ENCODE peak calls at places on chromosomes 3 and 15, in eight cellular contexts. I is A549, D is GM12878, P is IMR-90, R is HepG2, X is H1, U is K562, T is SK-N-SH. L is an unnamed sample. For H3K4me1, the result is how much of the 10 kb centered on the place peaks cover.

GRCh38 chr15:78536134-78536533 is 4.1 kb upstream of the PSMA4 start:
- DNase-seq in I (no peak), D (no peak), P (peak), R (no peak), X (no peak), U (no peak), T (no peak), L (no peak)

GRCh38 chr15:68256675-68257450 is 20.7 kb upstream of the FEM1B start:
- DNase-seq in I (peak), D (no peak), P (peak), R (peak), X (peak), U (no peak), T (no peak), L (no peak)

GRCh38 chr3:160169139-160169830 is 55.9 kb upstream of the C3orf80 start:
- DNase-seq in I (peak), D (no peak), P (peak), R (no peak), X (no peak), U (peak), T (no peak), L (no peak)

GRCh38 chr3:141405025-141405424 is 36.7 kb downstream of the ZBTB38 start:
- DNase-seq in I (no peak), D (no peak), P (peak), R (no peak), X (no peak), U (no peak), T (no peak), L (no peak)

GRCh38 chr3:105967117-105967516 is 98.3 kb upstream of the CBLB start:
- DNase-seq in I (no peak), D (no peak), P (peak), R (no peak), X (no peak), U (no peak), T (no peak), L (no peak)

GRCh38 chr15:31508656-31509055 is 182.0 kb downstream of the KLF13 start:
- DNase-seq in I (no peak), D (no peak), P (no peak), R (no peak), X (no peak), U (no peak), T (no peak), L (no peak)

GRCh38 chr3:67688231-67688630 is 33.8 kb upstream of the SUCLG2 start:
- DNase-seq in I (no peak), D (no peak), P (no peak), R (no peak), X (no peak), U (no peak), T (no peak), L (no peak)

GRCh38 chr3:113485161-113485609 is 29.8 kb downstream of the SPICE1 start:
- DNase-seq in I (no peak), D (no peak), P (no peak), R (peak), X (no peak), U (no peak), T (no peak), L (no peak)

GRCh38 chr3:156711113-156711512 is 36.7 kb downstream of the TIPARP start:
- DNase-seq in I (no peak), D (no peak), P (no peak), R (no peak), X (no peak), U (no peak), T (no peak), L (no peak)

GRCh38 chr3:113736548-113737089 is 9.4 kb downstream of the NAA50 start:
- DNase-seq in I (peak), D (peak), P (peak), R (peak), X (no peak), U (peak), T (peak), L (peak)

GRCh38 chr3:58074997-58075396 is 66.8 kb downstream of the FLNB start:
- DNase-seq in I (no peak), D (no peak), P (no peak), R (no peak), X (no peak), U (no peak), T (no peak), L (no peak)

GRCh38 chr3:17154941-17155340 is 270.2 kb downstream of the PLCL2 start:
- DNase-seq in I (no peak), D (no peak), P (no peak), R (no peak), X (no peak), U (no peak), T (no peak), L (no peak)

GRCh38 chr3:73452731-73453130 is 172.0 kb downstream of the PDZRN3 start:
- DNase-seq in I (no peak), D (no peak), P (no peak), R (no peak), X (no peak), U (no peak), T (no peak), L (no peak)

GRCh38 chr3:155281892-155282291 is 11.6 kb downstream of the STRIT1 start:
- DNase-seq in I (no peak), D (no peak), P (peak), R (no peak), X (no peak), U (no peak), T (no peak), L (no peak)

GRCh38 chr3:126201168-126201567 is 20.8 kb upstream of the ALDH1L1 start:
- DNase-seq in I (no peak), D (no peak), P (no peak), R (no peak), X (no peak), U (no peak), T (no peak), L (no peak)

GRCh38 chr15:84804005-84804803 is 13.0 kb upstream of the ALPK3 start:
- DNase-seq in I (no peak), D (no peak), P (no peak), R (no peak), X (no peak), U (no peak), T (no peak), L (no peak)

GRCh38 chr15:57732526-57733331 is 26.2 kb downstream of the POLR2M start:
- DNase-seq in I (peak), D (no peak), P (peak), R (peak), X (no peak), U (peak), T (peak), L (peak)

GRCh38 chr3:45225465-45226205 is 452 bp downstream of the TMEM158 start:
- DNase-seq in I (no peak), D (no peak), P (no peak), R (no peak), X (no peak), U (peak), T (peak), L (no peak)

GRCh38 chr3:113354307-113354706 is 87.0 kb downstream of the CFAP44 start:
- DNase-seq in I (no peak), D (no peak), P (no peak), R (no peak), X (no peak), U (no peak), T (no peak), L (peak)

GRCh38 chr3:48157215-48157840 is 30.9 kb downstream of the CDC25A start:
- DNase-seq in I (peak), D (no peak), P (peak), R (no peak), X (no peak), U (no peak), T (no peak), L (peak)

GRCh38 chr15:44193651-44194396 is 1.2 kb downstream of the FRMD5 start:
- DNase-seq in I (peak), D (no peak), P (peak), R (no peak), X (no peak), U (no peak), T (peak), L (no peak)

GRCh38 chr3:169871129-169871886 is 1.6 kb upstream of the LRRC31 start:
- DNase-seq in I (no peak), D (no peak), P (no peak), R (no peak), X (no peak), U (no peak), T (no peak), L (no peak)

GRCh38 chr15:65393091-65393490 is 15.3 kb upstream of the IGDCC3 start:
- DNase-seq in I (no peak), D (no peak), P (no peak), R (no peak), X (no peak), U (no peak), T (no peak), L (no peak)

GRCh38 chr15:65870889-65871533 is 1.7 kb downstream of the RAB11A start:
- DNase-seq in I (peak), D (no peak), P (peak), R (peak), X (no peak), U (peak), T (peak), L (no peak)

GRCh38 chr3:177279118-177279815 is 82.0 kb upstream of the TBL1XR1 start:
- DNase-seq in I (no peak), D (no peak), P (no peak), R (peak), X (no peak), U (peak), T (no peak), L (no peak)

GRCh38 chr3:48130321-48130881 is 57.8 kb downstream of the CDC25A start:
- DNase-seq in I (no peak), D (no peak), P (peak), R (no peak), X (no peak), U (no peak), T (no peak), L (no peak)

GRCh38 chr3:165526367-165526766 is 310.9 kb downstream of the BCHE start:
- DNase-seq in I (no peak), D (no peak), P (no peak), R (no peak), X (no peak), U (no peak), T (no peak), L (no peak)

GRCh38 chr15:96746621-96747155 is 416.2 kb downstream of the NR2F2 start:
- DNase-seq in I (no peak), D (no peak), P (no peak), R (no peak), X (no peak), U (no peak), T (no peak), L (no peak)

GRCh38 chr3:82194870-82195269 is 433.4 kb upstream of the GBE1 start:
- DNase-seq in I (no peak), D (no peak), P (no peak), R (no peak), X (no peak), U (no peak), T (no peak), L (no peak)

GRCh38 chr3:64342940-64343691 is 117.8 kb upstream of the PRICKLE2 start:
- DNase-seq in I (peak), D (no peak), P (peak), R (peak), X (no peak), U (no peak), T (peak), L (no peak)

GRCh38 chr3:8837172-8837571 is 67.8 kb upstream of the OXTR start:
- DNase-seq in I (no peak), D (no peak), P (peak), R (no peak), X (no peak), U (peak), T (no peak), L (no peak)

GRCh38 chr3:70854108-70854507 is 541.7 kb upstream of the MDFIC2 start:
- DNase-seq in I (no peak), D (no peak), P (no peak), R (no peak), X (no peak), U (no peak), T (no peak), L (no peak)

GRCh38 chr3:31422237-31422636 is 110.5 kb upstream of the STT3B start:
- DNase-seq in I (no peak), D (no peak), P (no peak), R (no peak), X (no peak), U (peak), T (no peak), L (no peak)

GRCh38 chr3:169841171-169841570 is 28.5 kb upstream of the LRRC34 start:
- DNase-seq in I (no peak), D (peak), P (no peak), R (no peak), X (no peak), U (no peak), T (no peak), L (no peak)

GRCh38 chr3:39651993-39652739 is 157.2 kb upstream of the MYRIP start:
- DNase-seq in I (no peak), D (no peak), P (no peak), R (no peak), X (no peak), U (no peak), T (no peak), L (no peak)
- TF ChIP-seq RAD21 in I (no peak), D (no peak), P (no peak), R (no peak), X (no peak), U (no peak), T (no peak), L (no peak)

GRCh38 chr3:12964713-12965612 is 108.3 kb downstream of the IQSEC1 start:
- DNase-seq in I (no peak), D (no peak), P (no peak), R (peak), X (no peak), U (no peak), T (no peak), L (no peak)
- H3K4me1 ChIP-seq in I (under half), D (under half), P (under half), R (half or more), X (under half), U (half or more), T (under half), L (under half)

DNA sequence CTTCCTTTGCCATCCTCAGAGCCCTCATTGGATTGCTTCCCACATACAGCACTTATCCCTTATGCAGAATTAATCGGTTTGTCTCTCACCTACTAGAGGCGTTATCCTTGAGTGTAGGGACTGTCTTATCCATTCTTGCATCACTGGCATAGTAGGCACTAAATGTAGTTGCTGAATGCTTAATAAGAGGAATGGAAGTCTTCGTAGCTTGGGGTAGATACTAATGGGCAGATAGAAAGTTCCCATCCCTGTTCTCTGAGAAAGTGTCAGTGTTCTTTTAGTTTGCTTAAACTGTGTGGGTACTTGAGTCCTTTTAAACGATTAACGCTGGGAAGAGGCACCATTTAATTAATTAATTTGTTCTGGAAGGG is 1.4 kb upstream of the MBNL1 start:
- DNase-seq in I (no peak), D (no peak), P (no peak), R (no peak), X (no peak), U (no peak), T (no peak), L (no peak)
- TF ChIP-seq RAD21 in I (no peak), D (no peak), P (no peak), R (no peak), X (no peak), U (no peak), T (no peak), L (no peak)

GRCh38 chr15:67091073-67091965 is 25.9 kb downstream of the SMAD3 start:
- DNase-seq in I (peak), D (peak), P (peak), R (no peak), X (no peak), U (peak), T (peak), L (peak)
- H3K4me1 ChIP-seq in I (half or more), D (half or more), P (half or more), R (under half), X (under half), U (half or more), T (under half), L (half or more)